ENCODE peak calls at places on chromosomes 11 and 22, in ten cellular contexts. S, L, J, A, F, Y, Z, D, N and O are unnamed samples. For H3K27me3, the result is how much of the 10 kb centered on the place peaks cover.

GRCh38 chr11:17014774-17015638 is 792 bp upstream of the PLEKHA7 start:
- DNase-seq in S (peak), L (no peak), J (peak), A (no peak), F (peak), Y (peak), Z (peak), D (no peak), N (no peak), O (no peak)

GRCh38 chr11:62726156-62727006 is 876 bp downstream of the HNRNPUL2 start:
- DNase-seq in S (no peak), L (no peak), J (no peak), A (no peak), F (peak), Y (peak), Z (peak), D (no peak), N (no peak), O (no peak)

GRCh38 chr11:9003573-9004309 is at the start of gene NRIP3:
- DNase-seq in S (peak), L (no peak), J (no peak), A (peak), F (peak), Y (peak), Z (peak), D (peak), N (peak), O (no peak)

GRCh38 chr11:126727381-126727780 is 273.2 kb downstream of the KIRREL3 start:
- DNase-seq in S (no peak), L (no peak), J (no peak), A (no peak), F (no peak), Y (no peak), Z (no peak), D (no peak), N (no peak), O (no peak)

GRCh38 chr11:79906189-79906588 is 465.4 kb upstream of the TENM4 start:
- DNase-seq in S (no peak), L (no peak), J (no peak), A (no peak), F (no peak), Y (no peak), Z (no peak), D (no peak), N (no peak), O (no peak)

GRCh38 chr11:43789700-43790443 is 90.8 kb upstream of the ALKBH3 start:
- DNase-seq in S (peak), L (no peak), J (peak), A (no peak), F (no peak), Y (no peak), Z (no peak), D (peak), N (no peak), O (no peak)

GRCh38 chr22:17158568-17159503 is at the start of gene HDHD5:
- DNase-seq in S (peak), L (peak), J (peak), A (peak), F (peak), Y (peak), Z (peak), D (peak), N (peak), O (no peak)

GRCh38 chr11:105144887-105145286 is 5.3 kb upstream of the CARD18 start:
- DNase-seq in S (no peak), L (peak), J (peak), A (no peak), F (peak), Y (no peak), Z (no peak), D (peak), N (no peak), O (no peak)

GRCh38 chr22:29037340-29037932 is 24.2 kb downstream of the C22orf31 start:
- DNase-seq in S (no peak), L (no peak), J (no peak), A (no peak), F (no peak), Y (no peak), Z (no peak), D (no peak), N (no peak), O (no peak)

GRCh38 chr11:46363031-46363407 is 15.8 kb downstream of the DGKZ start:
- DNase-seq in S (peak), L (no peak), J (peak), A (no peak), F (peak), Y (peak), Z (no peak), D (peak), N (no peak), O (no peak)

GRCh38 chr11:9861860-9862725 is 198.2 kb downstream of the SWAP70 start:
- DNase-seq in S (peak), L (no peak), J (peak), A (peak), F (peak), Y (peak), Z (peak), D (peak), N (no peak), O (peak)

GRCh38 chr22:17587631-17588030 is 24.3 kb downstream of the SLC25A18 start:
- DNase-seq in S (no peak), L (no peak), J (no peak), A (no peak), F (peak), Y (no peak), Z (no peak), D (no peak), N (no peak), O (no peak)

DNA sequence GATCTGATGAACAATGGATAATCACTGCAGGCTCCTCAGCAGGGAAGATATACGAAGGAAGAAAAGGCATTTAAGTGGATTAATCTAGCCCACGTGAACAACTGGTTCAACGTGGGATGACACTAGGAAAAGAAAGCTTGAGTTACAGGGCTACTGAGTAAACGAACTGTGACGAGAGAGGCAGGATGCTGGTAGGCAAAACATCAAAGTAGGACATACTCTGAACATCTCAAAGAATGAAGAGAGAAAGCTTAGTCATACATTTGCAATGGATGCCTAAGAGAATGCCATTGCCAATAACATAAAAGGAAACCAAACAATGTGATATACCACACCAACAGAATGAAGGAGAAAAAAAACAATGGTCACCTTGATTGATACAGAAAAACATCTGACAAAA is 12.9 kb downstream of the USP28 start:
- DNase-seq in S (peak), L (no peak), J (peak), A (no peak), F (peak), Y (no peak), Z (no peak), D (peak), N (no peak), O (no peak)
- H3K4me3 ChIP-seq in S (no peak), L (no peak), J (no peak), A (no peak), F (no peak), Y (no peak), Z (no peak), D (no peak), N (no peak), O (no peak)

DNA sequence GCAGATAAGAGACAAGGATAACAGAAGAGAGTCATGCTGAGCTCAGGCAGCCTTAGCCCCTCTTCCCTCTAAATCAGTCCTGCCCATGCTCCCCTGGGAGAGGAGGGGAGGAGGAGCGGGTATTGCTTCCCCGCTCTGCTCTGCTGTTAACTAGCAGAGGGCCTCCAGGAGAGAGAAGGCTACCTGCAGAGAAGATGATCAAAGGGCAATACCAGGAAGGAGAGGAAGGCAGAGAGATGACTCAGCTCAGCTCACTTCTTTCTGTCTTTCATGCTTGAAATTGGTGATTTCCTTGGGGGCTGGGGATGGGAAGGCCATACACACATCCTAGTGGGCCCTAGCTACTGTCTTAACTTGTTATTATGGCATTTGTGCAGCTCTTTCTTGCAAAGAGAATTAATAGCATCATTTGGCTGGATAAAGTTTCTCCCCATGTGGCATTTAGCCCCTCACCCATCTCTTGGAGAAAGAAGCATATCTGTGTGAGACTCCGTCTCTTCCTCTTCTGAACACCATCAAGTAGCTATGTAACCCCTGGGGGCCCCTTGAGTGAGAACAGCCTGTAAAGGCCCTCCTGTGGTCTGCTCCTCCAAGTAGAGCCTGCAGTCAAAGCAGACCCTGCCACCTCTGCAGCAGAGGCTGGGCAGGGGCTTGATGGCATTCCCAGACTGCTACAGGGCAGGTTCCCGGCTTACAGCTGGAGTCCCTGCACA is 33.4 kb upstream of the AMOTL1 start:
- DNase-seq in S (no peak), L (no peak), J (peak), A (no peak), F (peak), Y (no peak), Z (peak), D (no peak), N (peak), O (peak)
- H3K27me3 ChIP-seq in S (under half), L (under half), J (under half), A (under half), F (under half), Y (under half), Z (under half), D (under half), N (under half), O (under half)

GRCh38 chr22:30932661-30933060 is 35.9 kb downstream of the MORC2 start:
- DNase-seq in S (no peak), L (no peak), J (no peak), A (no peak), F (no peak), Y (no peak), Z (no peak), D (no peak), N (no peak), O (no peak)
- H3K4me3 ChIP-seq in S (no peak), L (no peak), J (no peak), A (no peak), F (no peak), Y (no peak), Z (no peak), D (no peak), N (no peak), O (no peak)

DNA sequence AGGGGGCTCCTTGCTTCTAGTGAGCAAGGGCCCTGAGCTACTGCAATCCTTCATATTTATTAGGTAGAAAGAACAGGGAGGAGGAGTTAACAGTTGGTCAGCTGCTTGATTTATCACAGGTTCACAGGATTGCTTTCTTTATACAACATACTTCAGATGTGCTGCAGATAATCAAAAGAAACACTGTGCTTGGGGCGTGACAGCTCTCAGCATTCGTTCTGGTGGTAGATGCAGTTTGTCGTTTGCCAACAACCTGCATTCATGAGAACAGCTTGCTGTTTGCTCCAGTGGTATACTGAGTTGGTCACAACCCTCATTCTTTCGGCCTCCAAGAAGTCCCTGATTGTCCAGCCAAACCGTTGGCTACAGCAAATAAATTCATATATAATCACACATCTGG is 120.5 kb downstream of the ZNF280B start:
- DNase-seq in S (no peak), L (no peak), J (no peak), A (no peak), F (no peak), Y (no peak), Z (no peak), D (no peak), N (no peak), O (no peak)
- H3K27me3 ChIP-seq in S (under half), L (under half), J (under half), A (under half), F (under half), Y (under half), Z (half or more), D (under half), N (half or more), O (half or more)

DNA sequence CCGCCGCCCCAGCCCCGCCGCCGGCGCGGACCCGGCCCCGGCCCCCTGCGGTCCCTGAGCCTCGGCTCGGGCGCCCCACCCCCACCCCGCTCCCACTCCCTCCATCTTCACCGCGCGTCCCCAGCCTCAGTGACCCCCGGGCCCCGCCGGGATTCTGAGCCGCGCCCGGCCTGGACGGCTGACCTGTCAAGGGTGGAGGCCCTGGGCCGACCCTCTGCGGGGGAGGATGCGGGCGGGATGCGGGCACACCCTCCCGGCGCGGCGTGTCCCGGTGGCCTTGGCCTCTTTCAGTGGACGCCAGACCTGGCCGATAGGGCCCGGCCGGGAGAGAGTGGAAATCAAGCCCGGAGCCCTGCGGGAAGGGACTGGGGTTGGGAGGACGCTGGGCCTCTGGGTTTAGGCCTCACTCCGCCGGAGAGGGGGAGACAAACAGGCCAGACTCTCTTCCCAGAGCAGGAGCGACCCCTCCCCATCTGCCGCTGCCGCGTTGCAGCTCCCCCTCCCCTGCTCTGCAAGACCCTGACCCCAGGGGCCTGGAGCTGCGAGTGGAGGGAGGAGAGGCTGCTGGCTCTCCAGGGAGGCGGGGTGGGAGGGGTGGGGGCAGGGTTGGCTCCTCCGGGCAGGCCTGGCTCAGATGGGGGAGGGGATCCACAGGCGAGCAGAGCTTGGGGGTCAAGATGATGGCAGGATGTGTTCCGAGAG is 525 bp downstream of the MAPK8IP2 start:
- DNase-seq in S (no peak), L (no peak), J (no peak), A (peak), F (no peak), Y (peak), Z (peak), D (no peak), N (no peak), O (no peak)
- H3K4me3 ChIP-seq in S (no peak), L (no peak), J (no peak), A (peak), F (no peak), Y (peak), Z (no peak), D (no peak), N (peak), O (peak)